ENCODE peak calls at places on chromosomes 5 and 9, in four cellular contexts. X, M, O and A are unnamed samples. For H3K27me3, the result is how much of the 10 kb centered on the place peaks cover.

GRCh38 chr9:23542927-23543326 is 283.1 kb downstream of the ELAVL2 start:
- DNase-seq in X (no peak), M (no peak), O (no peak), A (no peak)

GRCh38 chr9:4315582-4316215 is 15.8 kb upstream of the GLIS3 start:
- DNase-seq in X (peak), M (peak), O (peak), A (peak)

GRCh38 chr5:179285236-179285635 is 60.0 kb downstream of the ADAMTS2 start:
- DNase-seq in X (peak), M (no peak), O (peak), A (no peak)

GRCh38 chr9:3698531-3698930 is 172.7 kb upstream of the RFX3 start:
- DNase-seq in X (no peak), M (no peak), O (no peak), A (no peak)

GRCh38 chr9:84839538-84839937 is 170.0 kb downstream of the NTRK2 start:
- DNase-seq in X (no peak), M (no peak), O (no peak), A (no peak)

GRCh38 chr9:131995382-131995781 is 84.3 kb downstream of the MED27 start:
- DNase-seq in X (no peak), M (no peak), O (no peak), A (no peak)

GRCh38 chr5:42894057-42894456 is 82.4 kb upstream of the SELENOP start:
- DNase-seq in X (no peak), M (no peak), O (peak), A (no peak)

GRCh38 chr9:98074119-98074990 is 17.8 kb downstream of the NANS start:
- DNase-seq in X (peak), M (no peak), O (peak), A (peak)

GRCh38 chr5:22852807-22853670 is at the start of gene CDH12:
- DNase-seq in X (no peak), M (no peak), O (no peak), A (no peak)

GRCh38 chr5:71533142-71533541 is 54.0 kb upstream of the MCCC2 start:
- DNase-seq in X (no peak), M (no peak), O (no peak), A (no peak)

GRCh38 chr5:136052692-136053335 is 24.0 kb downstream of the TGFBI start:
- DNase-seq in X (no peak), M (no peak), O (no peak), A (no peak)

GRCh38 chr9:80146466-80146865 is 574.7 kb downstream of the TLE4 start:
- DNase-seq in X (no peak), M (no peak), O (no peak), A (no peak)

GRCh38 chr9:68637020-68637419 is 68.0 kb upstream of the PIP5K1B start:
- DNase-seq in X (no peak), M (no peak), O (no peak), A (no peak)

GRCh38 chr5:79225026-79225425 is 10.9 kb upstream of the JMY start:
- DNase-seq in X (no peak), M (no peak), O (no peak), A (no peak)

GRCh38 chr9:69097053-69097452 is 61.5 kb downstream of the FXN start:
- DNase-seq in X (no peak), M (no peak), O (no peak), A (peak)

GRCh38 chr5:94249430-94249829 is 369.0 kb downstream of the KIAA0825 start:
- DNase-seq in X (no peak), M (no peak), O (no peak), A (no peak)

GRCh38 chr9:105318729-105319513 is 74.5 kb downstream of the SLC44A1 start:
- DNase-seq in X (no peak), M (no peak), O (no peak), A (no peak)

GRCh38 chr9:96646081-96646991 is 8.8 kb downstream of the PRXL2C start:
- DNase-seq in X (no peak), M (no peak), O (no peak), A (no peak)

GRCh38 chr5:10030219-10030831 is 219.4 kb downstream of the ATPSCKMT start:
- DNase-seq in X (no peak), M (peak), O (no peak), A (no peak)

GRCh38 chr9:100082786-100083185 is 16.0 kb downstream of the ERP44 start:
- DNase-seq in X (no peak), M (no peak), O (no peak), A (no peak)

GRCh38 chr9:113687680-113688371 is 188.3 kb upstream of the ZNF618 start:
- DNase-seq in X (no peak), M (no peak), O (no peak), A (no peak)
- H3K27me3 ChIP-seq in X (under half), M (under half), O (under half), A (under half)

DNA sequence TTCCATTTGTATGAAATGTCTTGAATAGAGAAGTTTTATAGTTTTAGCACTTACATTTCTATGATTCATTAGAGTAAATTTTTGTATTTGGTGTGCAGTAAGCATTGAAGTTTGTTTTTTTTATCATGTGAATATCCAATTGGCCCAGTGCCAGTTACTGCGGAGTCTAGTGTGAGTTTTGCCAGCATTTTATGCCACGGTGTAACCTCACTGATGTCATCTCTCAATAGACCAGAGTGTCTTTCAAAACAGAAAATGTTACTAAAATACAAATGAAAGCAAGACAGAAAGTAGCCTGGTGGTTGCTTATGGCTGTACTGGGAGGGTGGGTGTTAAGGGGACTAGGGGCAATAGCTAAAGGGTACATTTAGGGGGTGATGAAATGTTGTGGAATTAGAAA is 62.8 kb downstream of the IPPK start:
- DNase-seq in X (no peak), M (no peak), O (no peak), A (peak)
- TF ChIP-seq CTCF in X (no peak), M (no peak), O (no peak), A (no peak)

GRCh38 chr5:113450366-113451328 is 15.9 kb upstream of the TSSK1B start:
- DNase-seq in X (no peak), M (no peak), O (no peak), A (no peak)
- H3K27me3 ChIP-seq in X (under half), M (under half), O (under half), A (under half)

DNA sequence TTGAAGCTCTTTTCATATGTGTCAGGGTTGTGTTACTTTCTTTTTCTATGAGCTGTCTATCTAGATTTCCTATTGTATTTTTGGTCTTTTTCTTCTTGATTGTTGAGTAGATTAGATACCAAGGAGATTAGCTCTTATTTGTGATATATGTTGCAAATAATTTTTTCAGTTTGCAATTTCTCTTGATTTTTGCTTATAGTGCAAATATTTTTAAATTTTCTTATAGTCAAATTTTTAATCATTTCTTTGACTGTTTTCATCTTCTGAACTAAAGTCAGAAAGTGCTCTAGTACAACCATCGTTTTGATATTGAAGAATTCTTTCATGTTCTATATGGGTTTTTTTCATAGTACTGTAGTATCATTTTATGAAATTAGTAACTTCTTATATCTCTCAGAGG is 193.7 kb downstream of the OSTF1 start:
- DNase-seq in X (no peak), M (no peak), O (no peak), A (no peak)
- TF ChIP-seq CTCF in X (no peak), M (no peak), O (no peak), A (no peak)

GRCh38 chr5:77791926-77792325 is 15.8 kb upstream of the TBCA start:
- DNase-seq in X (no peak), M (no peak), O (no peak), A (no peak)

GRCh38 chr5:77798448-77798847 is 22.3 kb upstream of the TBCA start:
- DNase-seq in X (no peak), M (no peak), O (no peak), A (no peak)

GRCh38 chr5:77797133-77797532 is 21.0 kb upstream of the TBCA start:
- DNase-seq in X (no peak), M (no peak), O (no peak), A (no peak)

GRCh38 chr5:77791356-77791755 is 15.2 kb upstream of the TBCA start:
- DNase-seq in X (no peak), M (no peak), O (no peak), A (no peak)

DNA sequence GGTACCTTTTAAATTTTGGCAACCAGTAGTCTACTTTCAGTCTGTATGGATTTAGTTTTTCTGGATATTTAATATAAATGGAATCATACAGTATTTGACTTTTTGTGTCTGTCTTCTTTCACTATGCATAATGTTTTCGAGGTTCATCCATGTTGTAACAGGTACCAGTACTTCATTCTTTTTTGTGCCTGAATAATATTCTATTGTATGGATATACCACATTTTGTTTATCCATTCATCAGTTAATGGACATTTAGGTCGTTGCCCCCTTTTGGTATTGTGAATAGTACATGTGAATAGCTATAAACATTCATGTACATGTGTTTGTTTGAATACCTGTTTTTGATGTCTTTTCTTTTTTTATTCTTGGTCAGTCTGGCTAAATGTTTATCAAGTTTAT is 19.1 kb upstream of the TBCA start:
- DNase-seq in X (no peak), M (no peak), O (no peak), A (no peak)
- H3K27me3 ChIP-seq in X (under half), M (under half), O (under half), A (under half)

DNA sequence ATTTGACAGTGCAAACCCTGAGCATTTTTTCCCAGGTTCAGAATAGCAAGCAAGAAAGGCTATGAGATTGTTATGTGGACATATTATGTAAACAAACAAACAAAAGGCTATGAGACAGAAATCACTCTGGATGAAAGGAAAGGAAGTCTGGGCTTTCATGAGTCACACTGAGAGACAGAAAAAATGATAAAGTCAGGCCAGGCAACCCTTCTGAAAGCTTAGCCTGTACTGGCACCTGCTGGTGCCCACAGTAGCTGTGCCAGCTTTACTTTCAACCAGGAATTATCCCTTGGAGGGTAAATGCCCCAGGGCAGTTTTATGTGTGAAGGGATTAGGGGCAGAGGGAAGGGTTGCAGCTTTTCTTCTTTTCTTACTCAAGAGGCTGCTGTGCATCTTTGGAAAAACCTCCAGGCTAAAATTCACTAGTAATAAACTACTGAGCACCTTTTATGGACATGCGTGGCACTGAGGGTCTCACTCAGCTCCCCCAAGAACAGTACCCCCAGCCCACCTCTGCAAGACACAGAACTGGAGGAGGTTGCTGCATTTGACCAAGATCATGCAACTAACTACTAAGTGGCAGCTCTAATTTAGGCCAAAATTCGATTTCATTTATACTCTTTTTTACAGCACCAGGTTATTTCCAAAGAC is 41.7 kb downstream of the ACTL7B start:
- DNase-seq in X (no peak), M (peak), O (no peak), A (peak)
- TF ChIP-seq CTCF in X (peak), M (peak), O (no peak), A (peak)

DNA sequence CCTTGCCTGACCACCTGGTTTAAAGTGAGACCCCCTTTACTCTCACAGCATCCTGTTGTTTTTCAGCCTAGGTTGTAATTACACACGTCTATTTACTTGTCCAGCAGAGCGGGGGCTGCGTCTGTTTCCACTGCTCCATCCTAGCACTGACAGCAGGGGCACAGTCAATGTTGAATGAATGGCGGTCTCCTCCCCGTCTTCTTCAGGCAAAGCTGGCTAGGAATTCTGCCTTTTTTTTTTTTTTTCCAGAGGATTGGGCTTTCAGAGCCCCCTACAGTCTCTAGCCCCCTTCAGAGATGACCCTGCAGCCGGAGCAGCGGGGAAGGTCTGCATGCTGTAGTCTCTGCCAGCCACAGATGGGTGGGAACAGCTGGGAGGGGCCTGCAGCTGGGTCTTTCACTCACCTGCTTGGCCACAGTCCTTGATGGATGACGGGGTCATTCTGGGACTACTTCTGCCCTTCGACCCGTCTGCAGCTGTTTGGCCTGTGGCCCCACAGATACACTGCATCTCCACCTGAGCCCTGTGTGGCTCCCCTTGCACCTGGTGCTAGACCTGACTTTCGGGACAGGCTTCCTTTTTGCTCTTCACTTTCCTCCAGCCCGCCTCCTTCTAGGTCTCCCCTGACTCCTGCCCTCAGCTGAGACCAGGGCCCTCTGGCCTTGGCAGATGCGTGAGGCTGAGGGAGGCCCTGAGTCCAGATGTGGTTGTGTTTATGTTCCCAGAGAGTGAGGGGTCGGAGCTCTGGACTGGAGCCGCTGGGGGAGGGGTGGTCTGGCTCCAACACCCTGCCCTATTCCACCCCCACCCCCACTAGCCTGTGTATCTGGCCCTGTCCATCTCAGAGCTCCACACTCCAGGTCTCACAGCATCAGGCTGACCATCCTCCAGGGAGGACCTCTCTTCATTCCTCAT is 8.0 kb downstream of the PITX1 start:
- DNase-seq in X (no peak), M (no peak), O (no peak), A (no peak)
- H3K27me3 ChIP-seq in X (under half), M (under half), O (half or more), A (under half)

GRCh38 chr9:8857330-8858249 is 1058.0 kb upstream of the DMAC1 start:
- DNase-seq in X (peak), M (no peak), O (peak), A (peak)
- TF ChIP-seq CTCF in X (no peak), M (no peak), O (no peak), A (no peak)

GRCh38 chr9:129285382-129285781 is 107.3 kb upstream of the IER5L start:
- DNase-seq in X (peak), M (no peak), O (no peak), A (no peak)

GRCh38 chr9:129287595-129288305 is 109.7 kb upstream of the IER5L start:
- DNase-seq in X (peak), M (no peak), O (no peak), A (no peak)

GRCh38 chr9:129283705-129284606 is 105.9 kb upstream of the IER5L start:
- DNase-seq in X (peak), M (no peak), O (no peak), A (no peak)

GRCh38 chr9:129284607-129285291 is 106.7 kb upstream of the IER5L start:
- DNase-seq in X (peak), M (no peak), O (no peak), A (no peak)

GRCh38 chr9:129285979-129286772 is 108.1 kb upstream of the IER5L start:
- DNase-seq in X (peak), M (no peak), O (no peak), A (no peak)
- H3K27me3 ChIP-seq in X (under half), M (under half), O (under half), A (under half)